ENCODE peak calls at places on chromosomes 6 and 20, in seven cellular contexts. One of them, this sample, is unnamed.
A peak's percentile ranks its signal among the peaks of the same experiment; 100 is the strongest.

GRCh38 chr6:37005827-37006514 is 516 bp downstream of the FGD2 start:
- DNase-seq in fibroblast of lung: no peak
- DNase-seq in upper lobe of right lung: no peak
- DNase-seq in thyroid gland: peak; percentile 30
- DNase-seq in lower leg skin: no peak
- DNase-seq in cardiac fibroblast: no peak
- DNase-seq in tibial artery: no peak
- DNase-seq in this sample: no peak

GRCh38 chr20:53949319-53949839 is 121.0 kb downstream of the BCAS1 start:
- DNase-seq in upper lobe of right lung: peak; percentile 69
- DNase-seq in cardiac fibroblast: peak; percentile 94
- DNase-seq in lower leg skin: peak; percentile 89
- DNase-seq in fibroblast of lung: peak; percentile 70
- DNase-seq in thyroid gland: no peak
- DNase-seq in tibial artery: no peak
- DNase-seq in this sample: peak; percentile 91

GRCh38 chr6:73542882-73543281 is 22.1 kb upstream of the EEF1A1 start:
- DNase-seq in fibroblast of lung: no peak
- DNase-seq in cardiac fibroblast: no peak
- DNase-seq in thyroid gland: no peak
- DNase-seq in lower leg skin: peak; percentile 48
- DNase-seq in upper lobe of right lung: no peak
- DNase-seq in tibial artery: no peak
- DNase-seq in this sample: no peak

GRCh38 chr20:43459022-43459942 is 1.6 kb downstream of the SRSF6 start:
- DNase-seq in tibial artery: no peak
- DNase-seq in upper lobe of right lung: no peak
- DNase-seq in cardiac fibroblast: peak; percentile 40
- DNase-seq in thyroid gland: no peak
- DNase-seq in fibroblast of lung: peak; percentile 35
- DNase-seq in lower leg skin: peak; percentile 62
- DNase-seq in this sample: peak; percentile 43

GRCh38 chr6:165782812-165783211 is 119.8 kb upstream of the PDE10A start:
- DNase-seq in cardiac fibroblast: no peak
- DNase-seq in thyroid gland: no peak
- DNase-seq in tibial artery: no peak
- DNase-seq in upper lobe of right lung: no peak
- DNase-seq in fibroblast of lung: no peak
- DNase-seq in lower leg skin: no peak
- DNase-seq in this sample: no peak

GRCh38 chr20:50120935-50121693 is 8.2 kb upstream of the UBE2V1 start:
- DNase-seq in upper lobe of right lung: peak; percentile 81
- DNase-seq in tibial artery: peak; percentile 78
- DNase-seq in fibroblast of lung: peak; percentile 79
- DNase-seq in cardiac fibroblast: peak; percentile 68
- DNase-seq in thyroid gland: peak; percentile 86
- DNase-seq in lower leg skin: no peak
- DNase-seq in this sample: peak; percentile 52

GRCh38 chr20:33679758-33680485 is 5.7 kb upstream of the NECAB3 start:
- DNase-seq in tibial artery: no peak
- DNase-seq in cardiac fibroblast: no peak
- DNase-seq in fibroblast of lung: no peak
- DNase-seq in thyroid gland: no peak
- DNase-seq in lower leg skin: no peak
- DNase-seq in upper lobe of right lung: no peak
- DNase-seq in this sample: no peak

GRCh38 chr6:44332585-44332984 is 9.9 kb upstream of the SPATS1 start:
- DNase-seq in tibial artery: no peak
- DNase-seq in cardiac fibroblast: no peak
- DNase-seq in upper lobe of right lung: no peak
- DNase-seq in lower leg skin: no peak
- DNase-seq in thyroid gland: peak; percentile 29
- DNase-seq in fibroblast of lung: no peak
- DNase-seq in this sample: no peak

GRCh38 chr20:22728146-22728745 is 143.9 kb upstream of the FOXA2 start:
- DNase-seq in thyroid gland: no peak
- DNase-seq in upper lobe of right lung: no peak
- DNase-seq in lower leg skin: no peak
- DNase-seq in tibial artery: no peak
- DNase-seq in cardiac fibroblast: no peak
- DNase-seq in fibroblast of lung: no peak
- DNase-seq in this sample: no peak

GRCh38 chr6:22026160-22026678 is 270.6 kb downstream of the PRL start:
- DNase-seq in cardiac fibroblast: no peak
- DNase-seq in upper lobe of right lung: no peak
- DNase-seq in thyroid gland: no peak
- DNase-seq in tibial artery: no peak
- DNase-seq in lower leg skin: no peak
- DNase-seq in fibroblast of lung: no peak
- DNase-seq in this sample: no peak

GRCh38 chr6:140566706-140567330 is 1192.4 kb upstream of the CITED2 start:
- DNase-seq in lower leg skin: no peak
- DNase-seq in upper lobe of right lung: no peak
- DNase-seq in tibial artery: no peak
- DNase-seq in fibroblast of lung: peak; percentile 64
- DNase-seq in cardiac fibroblast: peak; percentile 69
- DNase-seq in thyroid gland: no peak
- DNase-seq in this sample: peak; percentile 48

GRCh38 chr6:816510-817084 is 123.7 kb upstream of the EXOC2 start:
- DNase-seq in fibroblast of lung: no peak
- DNase-seq in cardiac fibroblast: no peak
- DNase-seq in tibial artery: no peak
- DNase-seq in thyroid gland: no peak
- DNase-seq in upper lobe of right lung: no peak
- DNase-seq in lower leg skin: no peak
- DNase-seq in this sample: no peak

GRCh38 chr20:36153754-36154695 is 515 bp upstream of the EPB41L1 start:
- DNase-seq in lower leg skin: peak; percentile 95
- DNase-seq in thyroid gland: peak; percentile 95
- DNase-seq in fibroblast of lung: peak; percentile 49
- DNase-seq in tibial artery: peak; percentile 95
- DNase-seq in upper lobe of right lung: peak; percentile 95
- DNase-seq in cardiac fibroblast: peak; percentile 55
- DNase-seq in this sample: peak; percentile 69

GRCh38 chr6:42292002-42292735 is 74.5 kb upstream of the MRPS10 start:
- DNase-seq in thyroid gland: no peak
- DNase-seq in fibroblast of lung: peak; percentile 62
- DNase-seq in tibial artery: no peak
- DNase-seq in upper lobe of right lung: no peak
- DNase-seq in lower leg skin: peak; percentile 43
- DNase-seq in cardiac fibroblast: peak; percentile 89
- DNase-seq in this sample: peak; percentile 67

GRCh38 chr6:125868996-125869395 is 78.2 kb downstream of the NCOA7 start:
- DNase-seq in tibial artery: no peak
- DNase-seq in upper lobe of right lung: no peak
- DNase-seq in lower leg skin: no peak
- DNase-seq in thyroid gland: no peak
- DNase-seq in fibroblast of lung: no peak
- DNase-seq in cardiac fibroblast: peak; percentile 50
- DNase-seq in this sample: no peak

GRCh38 chr20:41001497-41001896 is 27.1 kb upstream of the TOP1 start:
- DNase-seq in thyroid gland: no peak
- DNase-seq in tibial artery: no peak
- DNase-seq in upper lobe of right lung: no peak
- DNase-seq in fibroblast of lung: peak; percentile 70
- DNase-seq in lower leg skin: no peak
- DNase-seq in cardiac fibroblast: peak; percentile 68
- DNase-seq in this sample: peak; percentile 54

GRCh38 chr20:1741309-1742048 is 83.9 kb upstream of the SIRPG start:
- DNase-seq in lower leg skin: no peak
- DNase-seq in fibroblast of lung: no peak
- DNase-seq in upper lobe of right lung: no peak
- DNase-seq in thyroid gland: no peak
- DNase-seq in cardiac fibroblast: no peak
- DNase-seq in tibial artery: no peak
- DNase-seq in this sample: no peak

GRCh38 chr6:40583694-40584093 is 3.5 kb downstream of the LRFN2 start:
- DNase-seq in tibial artery: no peak
- DNase-seq in fibroblast of lung: no peak
- DNase-seq in cardiac fibroblast: no peak
- DNase-seq in upper lobe of right lung: no peak
- DNase-seq in lower leg skin: no peak
- DNase-seq in thyroid gland: no peak
- DNase-seq in this sample: no peak

GRCh38 chr20:63548542-63548941 is 993 bp upstream of the SRMS start:
- DNase-seq in tibial artery: no peak
- DNase-seq in fibroblast of lung: no peak
- DNase-seq in upper lobe of right lung: no peak
- DNase-seq in cardiac fibroblast: no peak
- DNase-seq in thyroid gland: no peak
- DNase-seq in lower leg skin: no peak
- DNase-seq in this sample: no peak

GRCh38 chr6:37783025-37783825 is 36.3 kb upstream of the ZFAND3 start:
- DNase-seq in lower leg skin: no peak
- DNase-seq in tibial artery: no peak
- DNase-seq in upper lobe of right lung: no peak
- DNase-seq in fibroblast of lung: peak; percentile 43
- DNase-seq in thyroid gland: peak; percentile 43
- DNase-seq in cardiac fibroblast: peak; percentile 27
- DNase-seq in this sample: peak; percentile 65

GRCh38 chr20:36298061-36298460 is 8.1 kb upstream of the DLGAP4 start:
- DNase-seq in thyroid gland: no peak
- DNase-seq in tibial artery: no peak
- DNase-seq in cardiac fibroblast: no peak
- DNase-seq in fibroblast of lung: no peak
- DNase-seq in lower leg skin: peak; percentile 62
- DNase-seq in upper lobe of right lung: no peak
- DNase-seq in this sample: no peak

GRCh38 chr6:31734703-31735500 is 1.4 kb downstream of the CLIC1 start:
- DNase-seq in upper lobe of right lung: no peak
- DNase-seq in lower leg skin: peak; percentile 92
- DNase-seq in fibroblast of lung: peak; percentile 21
- DNase-seq in tibial artery: peak; percentile 78
- DNase-seq in cardiac fibroblast: peak; percentile 86
- DNase-seq in thyroid gland: peak; percentile 50
- DNase-seq in this sample: peak; percentile 70

DNA sequence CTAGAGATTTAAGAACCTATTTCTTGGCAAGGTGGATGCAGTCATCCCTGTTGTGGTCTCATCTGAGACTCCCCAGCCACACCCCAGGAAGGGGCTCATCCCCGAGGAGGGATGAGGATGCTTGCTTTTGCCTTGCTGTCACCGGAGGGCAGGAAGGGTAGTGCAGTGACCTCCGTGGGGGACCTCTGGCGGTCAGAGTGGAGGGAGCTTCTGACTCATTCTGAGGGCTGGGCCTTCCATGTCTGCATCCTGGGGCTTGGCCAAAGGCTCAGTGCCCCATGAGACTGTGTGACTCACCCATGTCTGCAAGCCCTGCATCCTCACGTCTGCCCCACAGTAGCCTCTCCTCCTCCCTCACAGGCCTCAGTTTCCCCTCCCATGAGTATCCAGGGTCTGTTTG is 38.7 kb downstream of the UQCC2 start:
- DNase-seq in lower leg skin: no peak
- DNase-seq in upper lobe of right lung: no peak
- DNase-seq in tibial artery: peak; percentile 96
- DNase-seq in thyroid gland: peak; percentile 43
- DNase-seq in cardiac fibroblast: peak; percentile 97
- DNase-seq in fibroblast of lung: peak; percentile 95
- DNase-seq in this sample: peak; percentile 96
- TF ChIP-seq CTCF in lower leg skin: no peak
- TF ChIP-seq CTCF in upper lobe of right lung: peak; percentile 45
- TF ChIP-seq CTCF in tibial artery: peak; percentile 79
- TF ChIP-seq CTCF in thyroid gland: no peak
- TF ChIP-seq CTCF in cardiac fibroblast: peak; percentile 63
- TF ChIP-seq CTCF in fibroblast of lung: peak; percentile 75
- TF ChIP-seq CTCF in this sample: peak; percentile 54

GRCh38 chr6:20404641-20405032 is 3.0 kb downstream of the E2F3 start:
- DNase-seq in tibial artery: no peak
- DNase-seq in fibroblast of lung: peak; percentile 74
- DNase-seq in lower leg skin: no peak
- DNase-seq in upper lobe of right lung: no peak
- DNase-seq in thyroid gland: peak; percentile 63
- DNase-seq in cardiac fibroblast: peak; percentile 81
- DNase-seq in this sample: peak; percentile 71
- H3K4me3 ChIP-seq in tibial artery: peak overlapping the region; percentile 87
- H3K4me3 ChIP-seq in fibroblast of lung: peak overlapping the region; percentile 89
- H3K4me3 ChIP-seq in lower leg skin: no peak overlapping the region
- H3K4me3 ChIP-seq in upper lobe of right lung: peak overlapping the region; percentile 67
- H3K4me3 ChIP-seq in thyroid gland: peak overlapping the region; percentile 86
- H3K4me3 ChIP-seq in cardiac fibroblast: peak overlapping the region; percentile 80
- H3K4me3 ChIP-seq in this sample: peak overlapping the region; percentile 75

DNA sequence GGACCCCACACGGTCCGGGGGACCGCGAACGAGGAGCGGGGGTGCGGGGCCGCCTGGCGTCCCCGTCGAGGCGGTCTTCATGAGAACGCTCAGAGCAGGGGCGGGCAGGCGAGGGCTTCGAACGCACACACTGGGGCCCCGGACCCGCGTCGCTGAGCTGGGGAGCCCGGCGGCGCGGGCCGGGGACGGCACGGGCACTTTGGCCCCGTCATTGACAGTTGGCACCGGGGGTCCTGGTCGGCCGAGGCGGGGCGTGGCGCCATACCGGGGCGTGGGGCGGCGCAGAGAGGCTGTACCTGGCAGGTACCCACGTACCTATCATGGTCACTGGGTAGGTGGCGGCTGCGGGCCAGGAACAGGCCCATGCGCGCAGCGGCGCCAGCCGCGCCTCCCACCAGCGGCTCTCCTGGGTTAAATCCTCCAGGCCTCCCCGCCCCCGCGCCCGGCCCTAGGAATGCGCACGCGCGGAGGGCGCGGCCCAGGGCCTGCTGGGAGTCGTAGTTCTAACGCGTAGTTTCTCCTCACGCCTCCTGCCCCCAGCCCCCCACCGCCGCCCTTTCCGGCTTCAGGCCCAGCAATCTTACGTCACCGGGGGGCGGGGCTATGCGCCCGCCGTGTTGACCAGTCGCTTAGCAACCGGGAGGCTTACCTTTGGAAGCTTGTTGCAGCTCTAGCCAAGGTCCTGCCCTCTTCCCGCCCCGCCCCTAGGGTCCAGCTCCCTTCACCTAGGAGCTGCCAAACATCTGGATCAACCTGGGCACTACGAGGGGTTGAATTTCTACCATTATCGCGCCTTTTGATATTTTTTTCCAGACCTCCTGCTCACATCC is at the start of the genes PACRG and PRKN:
- DNase-seq in thyroid gland: peak; percentile 100
- DNase-seq in fibroblast of lung: peak; percentile 97
- DNase-seq in tibial artery: peak; percentile 99
- DNase-seq in upper lobe of right lung: peak; percentile 100
- DNase-seq in lower leg skin: peak; percentile 100
- DNase-seq in cardiac fibroblast: peak; percentile 98
- DNase-seq in this sample: peak; percentile 94
- TF ChIP-seq CTCF in thyroid gland: no peak
- TF ChIP-seq CTCF in fibroblast of lung: no peak
- TF ChIP-seq CTCF in tibial artery: no peak
- TF ChIP-seq CTCF in upper lobe of right lung: no peak
- TF ChIP-seq CTCF in lower leg skin: no peak
- TF ChIP-seq CTCF in cardiac fibroblast: no peak
- TF ChIP-seq CTCF in this sample: no peak

GRCh38 chr6:162488444-162488843 is 239.1 kb downstream of the PRKN start:
- DNase-seq in tibial artery: no peak
- DNase-seq in fibroblast of lung: no peak
- DNase-seq in cardiac fibroblast: no peak
- DNase-seq in upper lobe of right lung: no peak
- DNase-seq in lower leg skin: no peak
- DNase-seq in thyroid gland: no peak
- DNase-seq in this sample: no peak

GRCh38 chr6:162489406-162489976 is 238.1 kb downstream of the PRKN start:
- DNase-seq in lower leg skin: no peak
- DNase-seq in upper lobe of right lung: no peak
- DNase-seq in cardiac fibroblast: no peak
- DNase-seq in fibroblast of lung: no peak
- DNase-seq in thyroid gland: no peak
- DNase-seq in tibial artery: no peak
- DNase-seq in this sample: no peak

GRCh38 chr6:162481938-162482337 is 245.6 kb downstream of the PRKN start:
- DNase-seq in thyroid gland: no peak
- DNase-seq in cardiac fibroblast: no peak
- DNase-seq in lower leg skin: no peak
- DNase-seq in tibial artery: no peak
- DNase-seq in upper lobe of right lung: no peak
- DNase-seq in fibroblast of lung: no peak
- DNase-seq in this sample: no peak

GRCh38 chr6:162485464-162485863 is 242.1 kb downstream of the PRKN start:
- DNase-seq in lower leg skin: no peak
- DNase-seq in cardiac fibroblast: no peak
- DNase-seq in upper lobe of right lung: no peak
- DNase-seq in fibroblast of lung: no peak
- DNase-seq in tibial artery: no peak
- DNase-seq in thyroid gland: no peak
- DNase-seq in this sample: no peak
- H3K4me3 ChIP-seq in lower leg skin: no peak overlapping the region
- H3K4me3 ChIP-seq in cardiac fibroblast: no peak overlapping the region
- H3K4me3 ChIP-seq in upper lobe of right lung: peak overlapping the region; percentile 4
- H3K4me3 ChIP-seq in fibroblast of lung: no peak overlapping the region
- H3K4me3 ChIP-seq in tibial artery: peak overlapping the region; percentile 14
- H3K4me3 ChIP-seq in thyroid gland: no peak overlapping the region
- H3K4me3 ChIP-seq in this sample: no peak overlapping the region